ENCODE peak calls at places on chromosomes 13 and 19, in five cellular contexts. J is thoracic aorta, K is stomach, S is B cell, O is germinal center. W is an unnamed sample.

GRCh38 chr13:59304596-59304995 is 859.1 kb downstream of the DIAPH3 start:
- DNase-seq in J (no peak), K (no peak), S (no peak), O (no peak), W (no peak)

GRCh38 chr13:109989155-109989554 is 202.8 kb upstream of the IRS2 start:
- DNase-seq in J (no peak), K (no peak), S (no peak), O (no peak), W (no peak)

GRCh38 chr13:101917833-101918755 is 465.6 kb downstream of the ITGBL1 start:
- DNase-seq in J (no peak), K (no peak), S (no peak), O (no peak), W (no peak)

GRCh38 chr19:58474291-58474996 is 1.7 kb upstream of the ZNF446 start:
- DNase-seq in J (no peak), K (no peak), S (no peak), O (no peak), W (peak)

GRCh38 chr13:27852491-27852890 is 60.2 kb downstream of the GSX1 start:
- DNase-seq in J (no peak), K (no peak), S (no peak), O (no peak), W (no peak)

GRCh38 chr13:20446405-20446804 is 79.3 kb downstream of the CRYL1 start:
- DNase-seq in J (no peak), K (no peak), S (no peak), O (no peak), W (no peak)

GRCh38 chr13:101465877-101466276 is 13.4 kb downstream of the ITGBL1 start:
- DNase-seq in J (no peak), K (no peak), S (no peak), O (no peak), W (no peak)

GRCh38 chr13:63396746-63397145 is 1981.1 kb upstream of the PCDH20 start:
- DNase-seq in J (no peak), K (no peak), S (no peak), O (no peak), W (no peak)

GRCh38 chr13:43545317-43545874 is 241.4 kb downstream of the ENOX1 start:
- DNase-seq in J (no peak), K (no peak), S (no peak), O (no peak), W (no peak)

GRCh38 chr13:49441846-49442245 is 2.0 kb downstream of the CAB39L start:
- DNase-seq in J (no peak), K (no peak), S (no peak), O (no peak), W (no peak)

GRCh38 chr19:17078038-17078919 is 2.7 kb downstream of the MYO9B start:
- DNase-seq in J (no peak), K (no peak), S (no peak), O (no peak), W (no peak)

GRCh38 chr19:1087813-1088418 is 7.3 kb downstream of the POLR2E start:
- DNase-seq in J (no peak), K (no peak), S (peak), O (peak), W (no peak)

GRCh38 chr13:114035583-114036501 is 62.0 kb upstream of the C13orf46 start:
- DNase-seq in J (no peak), K (no peak), S (no peak), O (no peak), W (no peak)

GRCh38 chr13:29909975-29910674 is 59.7 kb upstream of the UBL3 start:
- DNase-seq in J (no peak), K (no peak), S (no peak), O (no peak), W (peak)

GRCh38 chr19:9945319-9945966 is 9.1 kb upstream of the OLFM2 start:
- DNase-seq in J (peak), K (peak), S (no peak), O (no peak), W (peak)

GRCh38 chr13:60372141-60372540 is 24.9 kb upstream of the TDRD3 start:
- DNase-seq in J (no peak), K (peak), S (no peak), O (no peak), W (no peak)

GRCh38 chr19:12885749-12886706 is 973 bp downstream of the KLF1 start:
- DNase-seq in J (no peak), K (no peak), S (no peak), O (no peak), W (no peak)

GRCh38 chr13:67119481-67119883 is 110.7 kb downstream of the PCDH9 start:
- DNase-seq in J (no peak), K (no peak), S (no peak), O (no peak), W (peak)

GRCh38 chr19:4228765-4229178 is 551 bp upstream of the EBI3 start:
- DNase-seq in J (no peak), K (no peak), S (no peak), O (no peak), W (no peak)

GRCh38 chr13:22198001-22198400 is 527.1 kb downstream of the FGF9 start:
- DNase-seq in J (no peak), K (peak), S (no peak), O (no peak), W (no peak)

GRCh38 chr13:97496511-97496910 is 62.5 kb downstream of the RAP2A start:
- DNase-seq in J (no peak), K (no peak), S (no peak), O (no peak), W (no peak)

GRCh38 chr19:51815038-51815437 is 20.1 kb downstream of the FPR3 start:
- DNase-seq in J (no peak), K (no peak), S (no peak), O (no peak), W (no peak)

GRCh38 chr19:50710612-50711011 is 9.0 kb downstream of the SHANK1 start:
- DNase-seq in J (no peak), K (no peak), S (no peak), O (no peak), W (no peak)

GRCh38 chr13:97111705-97112104 is 110.4 kb upstream of the MBNL2 start:
- DNase-seq in J (no peak), K (no peak), S (no peak), O (no peak), W (no peak)

GRCh38 chr13:53064721-53065120 is 36.1 kb downstream of the OLFM4 start:
- DNase-seq in J (no peak), K (no peak), S (no peak), O (no peak), W (no peak)